ENCODE peak calls at places on chromosomes 3 and 15, in four cellular contexts. N is testis, J is body of pancreas, A is SK-N-SH. E is an unnamed sample.

GRCh38 chr3:104987859-104988258 is 378.9 kb upstream of the ALCAM start:
- DNase-seq in A (no peak), N (no peak), J (no peak), E (no peak)

GRCh38 chr15:52010633-52011595 is 8.1 kb upstream of the MAPK6 start:
- DNase-seq in N (no peak), A (no peak), J (peak; percentile 67), E (peak; percentile 22)

GRCh38 chr15:26831951-26832350 is 34.9 kb upstream of the GABRA5 start:
- DNase-seq in N (no peak), J (peak; percentile 28), A (no peak), E (no peak)

GRCh38 chr15:27273506-27273905 is 302.5 kb downstream of the GABRG3 start:
- DNase-seq in J (no peak), A (no peak), N (no peak), E (no peak)

GRCh38 chr3:122245513-122246174 is 62.2 kb downstream of the CASR start:
- DNase-seq in N (no peak), J (no peak), A (no peak), E (no peak)

GRCh38 chr3:127428344-127429001 is 140.6 kb upstream of the PRR20G start:
- DNase-seq in J (no peak), A (no peak), N (peak; percentile 16), E (no peak)

GRCh38 chr15:77832874-77833273 is 200.2 kb upstream of the LINGO1 start:
- DNase-seq in A (no peak), N (no peak), J (no peak), E (no peak)

GRCh38 chr3:159828542-159828943 is 160.1 kb upstream of the IL12A start:
- DNase-seq in J (no peak), N (no peak), A (peak; percentile 74), E (peak; percentile 73)

GRCh38 chr15:70033529-70034140 is 64.1 kb downstream of the TLE3 start:
- DNase-seq in N (peak; percentile 67), A (peak; percentile 94), J (no peak), E (peak; percentile 84)

GRCh38 chr3:197424674-197425484 is 126.5 kb upstream of the DLG1 start:
- DNase-seq in A (no peak), N (no peak), J (no peak), E (no peak)

GRCh38 chr3:126529585-126530170 is 5.7 kb downstream of the CHST13 start:
- DNase-seq in N (no peak), J (no peak), A (no peak), E (no peak)

GRCh38 chr15:31082771-31083393 is 18.6 kb downstream of the TRPM1 start:
- DNase-seq in J (no peak), N (no peak), A (no peak), E (no peak)

GRCh38 chr3:71064288-71064975 is 519.1 kb downstream of the FOXP1 start:
- DNase-seq in J (peak; percentile 51), N (no peak), A (peak; percentile 89), E (peak; percentile 30)

GRCh38 chr3:10968390-10968789 is 24.2 kb upstream of the SLC6A1 start:
- DNase-seq in N (no peak), J (no peak), A (peak; percentile 56), E (peak; percentile 92)

GRCh38 chr3:196210673-196211556 is at the start of gene ZDHHC19:
- DNase-seq in A (no peak), J (no peak), N (no peak), E (no peak)

GRCh38 chr3:138812806-138813205 is 21.9 kb downstream of the PIK3CB start:
- DNase-seq in J (no peak), A (no peak), N (no peak), E (no peak)

GRCh38 chr3:194941360-194941955 is 255.8 kb downstream of the FAM43A start:
- DNase-seq in A (no peak), J (no peak), N (no peak), E (no peak)

GRCh38 chr15:65040461-65040860 is 4.7 kb upstream of the SLC51B start:
- DNase-seq in J (no peak), A (no peak), N (no peak), E (no peak)

GRCh38 chr3:53030864-53031445 is 14.9 kb downstream of the SFMBT1 start:
- DNase-seq in J (no peak), N (no peak), A (no peak), E (no peak)

GRCh38 chr3:61005591-61005990 is 245.7 kb downstream of the FHIT start:
- DNase-seq in A (no peak), J (no peak), N (no peak), E (no peak)

GRCh38 chr15:81418891-81419290 is 44.9 kb upstream of the TMC3 start:
- DNase-seq in N (no peak), J (peak; percentile 16), A (no peak), E (peak; percentile 68)

GRCh38 chr15:99250001-99250400 is 620 bp upstream of the TTC23 start:
- DNase-seq in N (no peak), J (no peak), A (no peak), E (no peak)

GRCh38 chr3:126304291-126304690 is 52.9 kb downstream of the KLF15 start:
- DNase-seq in A (no peak), N (no peak), J (no peak), E (no peak)

GRCh38 chr15:91469627-91470567 is 369.8 kb downstream of the SV2B start:
- DNase-seq in J (no peak), N (no peak), A (peak; percentile 14), E (no peak)

GRCh38 chr3:11154036-11154952 is at the start of gene HRH1:
- DNase-seq in J (no peak), N (no peak), A (peak; percentile 80), E (no peak)

GRCh38 chr3:181488536-181488935 is 223.2 kb upstream of the SOX2 start:
- DNase-seq in A (no peak), N (no peak), J (no peak), E (no peak)

GRCh38 chr15:70532536-70533186 is 230.7 kb downstream of the UACA start:
- DNase-seq in A (no peak), J (no peak), N (no peak), E (no peak)

GRCh38 chr15:70762469-70763119 is 764 bp downstream of the UACA start:
- DNase-seq in J (peak; percentile 50), N (peak; percentile 45), A (peak; percentile 71), E (peak; percentile 46)

GRCh38 chr3:187811580-187812250 is 66.4 kb upstream of the BCL6 start:
- DNase-seq in J (no peak), N (no peak), A (no peak), E (no peak)

GRCh38 chr3:129015388-129016105 is 14.4 kb downstream of the EFCC1 start:
- DNase-seq in N (no peak), A (no peak), J (no peak), E (no peak)

GRCh38 chr3:57421336-57421735 is 122.8 kb downstream of the DNAH12 start:
- DNase-seq in N (no peak), A (no peak), J (no peak), E (no peak)

GRCh38 chr3:49357466-49358216 is 512 bp downstream of the GPX1 start:
- DNase-seq in N (peak; percentile 51), A (peak; percentile 61), J (peak; percentile 40), E (peak; percentile 51)

GRCh38 chr3:169744332-169745054 is 20.4 kb downstream of the TERC start:
- DNase-seq in N (no peak), A (no peak), J (no peak), E (peak; percentile 26)

GRCh38 chr15:64251658-64252057 is 88.8 kb upstream of the PPIB start:
- DNase-seq in A (no peak), N (no peak), J (no peak), E (no peak)

DNA sequence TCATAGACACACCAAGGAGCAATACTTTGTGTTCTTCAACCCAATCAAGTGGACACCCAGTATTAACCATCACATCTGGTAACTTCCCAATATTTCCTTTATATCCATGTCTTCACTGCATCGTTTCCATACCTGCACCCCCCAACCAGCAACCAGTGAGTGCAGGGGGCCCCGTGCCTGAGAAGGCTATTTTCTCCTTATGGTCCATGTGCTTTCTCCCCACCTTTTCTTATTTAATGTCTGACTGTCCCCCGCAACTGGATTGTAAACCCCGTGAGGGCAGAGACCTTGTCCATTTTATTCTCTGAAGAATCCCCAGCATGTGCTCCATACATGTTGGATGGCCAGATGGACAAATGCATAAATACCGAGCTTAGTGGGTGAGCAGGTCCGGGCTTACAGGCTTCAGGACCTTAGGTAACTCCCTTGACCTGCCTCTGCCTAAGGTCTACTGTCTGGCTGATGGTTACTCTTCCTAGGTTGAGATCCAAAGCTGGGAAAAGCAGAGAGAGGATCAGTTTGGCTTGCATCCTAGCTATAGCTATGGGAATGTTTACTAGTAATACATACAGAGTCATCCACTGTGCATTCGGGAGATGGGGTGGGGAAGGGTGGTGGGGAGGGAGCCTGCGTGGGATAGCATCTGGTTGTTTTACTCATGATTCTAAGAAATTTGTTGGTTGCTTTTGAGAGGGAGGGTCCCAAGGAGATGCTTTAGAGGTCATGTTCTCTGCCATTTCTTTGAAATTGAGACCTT is 41.5 kb downstream of the PXYLP1 start:
- DNase-seq in J (no peak), N (no peak), A (no peak), E (no peak)
- H3K9me3 ChIP-seq in J (no peaks in the 10 kb centered on the region), N (no peaks in the 10 kb centered on the region), A (no peaks in the 10 kb centered on the region), E (no peaks in the 10 kb centered on the region)

GRCh38 chr3:193594946-193595689 is 2.1 kb downstream of the OPA1 start:
- DNase-seq in N (no peak), A (no peak), J (no peak), E (no peak)
- H3K4me3 ChIP-seq in N (no peak overlapping the region), A (no peak overlapping the region), J (no peak overlapping the region), E (no peak overlapping the region)

GRCh38 chr3:13826672-13827071 is 53.2 kb downstream of the WNT7A start:
- DNase-seq in N (no peak), A (no peak), J (no peak), E (no peak)
- H3K27ac ChIP-seq in N (no peak overlapping the region), A (no peak overlapping the region), J (no peak overlapping the region), E (no peak overlapping the region)

DNA sequence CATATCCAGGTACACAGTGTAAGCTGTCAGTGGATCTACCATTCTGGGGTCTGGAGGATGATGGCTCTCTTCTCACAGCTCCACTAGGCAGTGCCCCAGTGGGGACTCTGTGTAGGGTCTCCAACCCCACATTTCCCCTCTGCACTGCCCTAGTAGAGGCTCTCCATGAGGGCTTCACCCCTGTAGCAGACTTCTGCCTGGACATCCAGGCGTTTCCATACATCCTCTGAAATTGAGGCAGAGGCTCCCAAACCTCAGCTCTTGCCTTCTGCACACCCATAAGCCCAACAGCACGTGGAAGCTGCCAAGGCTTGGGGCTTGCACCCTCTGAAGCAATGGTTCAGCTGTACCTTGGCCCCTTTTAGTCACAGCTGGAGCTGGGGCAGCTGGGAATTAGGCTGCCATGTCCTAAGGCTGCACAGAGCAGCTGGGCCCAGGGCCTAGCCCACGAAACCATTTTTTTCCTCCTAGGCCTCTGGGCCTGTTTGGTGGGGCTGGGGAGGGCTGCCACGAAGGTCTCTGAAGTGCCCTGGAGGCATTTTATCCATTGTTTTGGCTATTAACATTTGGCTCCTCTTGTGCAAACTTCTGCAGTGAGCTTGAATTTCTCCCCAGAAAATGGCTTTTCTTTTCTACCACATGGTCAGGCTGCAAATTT is 65.5 kb upstream of the FILIP1L start:
- DNase-seq in J (no peak), N (no peak), A (no peak), E (no peak)
- H3K9me3 ChIP-seq in J (no peaks in the 10 kb centered on the region), N (no peaks in the 10 kb centered on the region), A (peaks cover 6% of the 10 kb centered on the region), E (peaks cover 2% of the 10 kb centered on the region)

GRCh38 chr3:50602675-50603191 is 8.8 kb downstream of the CISH start:
- DNase-seq in N (no peak), A (no peak), J (peak; percentile 75), E (no peak)
- H3K4me3 ChIP-seq in N (no peak overlapping the region), A (no peak overlapping the region), J (no peak overlapping the region), E (no peak overlapping the region)